ENCODE peak calls at places on chromosomes 4 and X, in six cellular contexts. W, V, J, E, N and G are unnamed samples.

GRCh38 chr4:52560844-52561280 is 98.2 kb downstream of the USP46 start:
- DNase-seq in E (peak; percentile 24), N (no peak), V (peak; percentile 77), W (no peak), J (no peak), G (no peak)

GRCh38 chrX:11537141-11537540 is 128.6 kb downstream of the ARHGAP6 start:
- DNase-seq in V (no peak), N (no peak), W (no peak), J (no peak), E (no peak), G (no peak)

GRCh38 chr4:74540193-74540592 is 95.3 kb downstream of the AREG start:
- DNase-seq in E (no peak), W (no peak), N (no peak), V (no peak), J (no peak), G (peak; percentile 40)

GRCh38 chrX:15745179-15745578 is 7.1 kb downstream of the CA5B start:
- DNase-seq in E (no peak), W (no peak), V (no peak), J (no peak), N (no peak), G (no peak)

GRCh38 chr4:15778191-15778741 is at the start of gene CD38:
- DNase-seq in V (no peak), J (no peak), N (no peak), W (peak; percentile 23), E (no peak), G (no peak)

GRCh38 chr4:86977621-86978184 is 42.9 kb downstream of the AFF1 start:
- DNase-seq in W (no peak), N (peak; percentile 57), V (peak; percentile 55), J (no peak), E (peak; percentile 23), G (no peak)

GRCh38 chr4:147192679-147193078 is 247.0 kb upstream of the TTC29 start:
- DNase-seq in W (no peak), E (peak; percentile 45), N (no peak), J (no peak), V (no peak), G (no peak)

GRCh38 chr4:92501456-92501855 is 197.7 kb downstream of the GRID2 start:
- DNase-seq in E (no peak), W (no peak), N (no peak), V (no peak), J (no peak), G (no peak)

GRCh38 chr4:96652158-96652557 is 812.3 kb downstream of the PDHA2 start:
- DNase-seq in W (no peak), E (no peak), J (no peak), V (no peak), N (no peak), G (no peak)

GRCh38 chrX:126064901-126065541 is 101.1 kb downstream of the DCAF12L2 start:
- DNase-seq in N (no peak), J (no peak), V (no peak), W (no peak), E (no peak), G (no peak)